ENCODE peak calls at places on chromosomes 16 and 17, in six cellular contexts. One of them, this sample, is unnamed.

GRCh38 chr17:81261582-81262336 is 22.6 kb downstream of the NDUFAF8 start:
- DNase-seq in astrocyte of the spinal cord: no peak
- DNase-seq in AG04449: no peak
- DNase-seq in ascending aorta: no peak
- DNase-seq in RWPE1: no peak
- DNase-seq in heart right ventricle: no peak
- DNase-seq in this sample: no peak

GRCh38 chr16:84718-85452 is 6.9 kb downstream of the MPG start:
- DNase-seq in astrocyte of the spinal cord: peak; percentile 92
- DNase-seq in AG04449: peak; percentile 70
- DNase-seq in ascending aorta: peak; percentile 96
- DNase-seq in RWPE1: peak; percentile 66
- DNase-seq in heart right ventricle: no peak
- DNase-seq in this sample: no peak

GRCh38 chr16:68331879-68332410 is 21.1 kb downstream of the PRMT7 start:
- DNase-seq in astrocyte of the spinal cord: peak; percentile 67
- DNase-seq in AG04449: peak; percentile 37
- DNase-seq in ascending aorta: no peak
- DNase-seq in RWPE1: no peak
- DNase-seq in heart right ventricle: no peak
- DNase-seq in this sample: no peak

GRCh38 chr17:65896889-65897288 is 295.0 kb downstream of the CEP112 start:
- DNase-seq in astrocyte of the spinal cord: no peak
- DNase-seq in AG04449: no peak
- DNase-seq in ascending aorta: no peak
- DNase-seq in RWPE1: no peak
- DNase-seq in heart right ventricle: no peak
- DNase-seq in this sample: no peak

GRCh38 chr16:11560701-11561439 is 25.8 kb downstream of the LITAF start:
- DNase-seq in astrocyte of the spinal cord: peak; percentile 9
- DNase-seq in AG04449: no peak
- DNase-seq in ascending aorta: peak; percentile 67
- DNase-seq in RWPE1: peak; percentile 30
- DNase-seq in heart right ventricle: no peak
- DNase-seq in this sample: no peak

GRCh38 chr16:21646721-21647561 is 5.5 kb downstream of the IGSF6 start:
- DNase-seq in astrocyte of the spinal cord: no peak
- DNase-seq in AG04449: no peak
- DNase-seq in ascending aorta: no peak
- DNase-seq in RWPE1: no peak
- DNase-seq in heart right ventricle: no peak
- DNase-seq in this sample: no peak

GRCh38 chr17:83131268-83132011 is 52.0 kb downstream of the METRNL start:
- DNase-seq in astrocyte of the spinal cord: no peak
- DNase-seq in AG04449: no peak
- DNase-seq in ascending aorta: peak; percentile 52
- DNase-seq in RWPE1: no peak
- DNase-seq in heart right ventricle: no peak
- DNase-seq in this sample: no peak

GRCh38 chr16:30011505-30012480 is 966 bp upstream of the DOC2A start:
- DNase-seq in astrocyte of the spinal cord: no peak
- DNase-seq in AG04449: no peak
- DNase-seq in ascending aorta: no peak
- DNase-seq in RWPE1: no peak
- DNase-seq in heart right ventricle: no peak
- DNase-seq in this sample: no peak

GRCh38 chr16:25707982-25708583 is 16.3 kb downstream of the HS3ST4 start:
- DNase-seq in astrocyte of the spinal cord: no peak
- DNase-seq in AG04449: no peak
- DNase-seq in ascending aorta: no peak
- DNase-seq in RWPE1: no peak
- DNase-seq in heart right ventricle: no peak
- DNase-seq in this sample: no peak

GRCh38 chr17:64097196-64097936 is 32.6 kb downstream of the ERN1 start:
- DNase-seq in astrocyte of the spinal cord: peak; percentile 53
- DNase-seq in AG04449: no peak
- DNase-seq in ascending aorta: no peak
- DNase-seq in RWPE1: no peak
- DNase-seq in heart right ventricle: no peak
- DNase-seq in this sample: no peak

GRCh38 chr16:15970202-15970601 is 20.8 kb downstream of the ABCC1 start:
- DNase-seq in astrocyte of the spinal cord: no peak
- DNase-seq in AG04449: no peak
- DNase-seq in ascending aorta: no peak
- DNase-seq in RWPE1: no peak
- DNase-seq in heart right ventricle: no peak
- DNase-seq in this sample: no peak

GRCh38 chr16:20243731-20244281 is 83.5 kb downstream of the GP2 start:
- DNase-seq in astrocyte of the spinal cord: no peak
- DNase-seq in AG04449: no peak
- DNase-seq in ascending aorta: no peak
- DNase-seq in RWPE1: no peak
- DNase-seq in heart right ventricle: no peak
- DNase-seq in this sample: no peak

GRCh38 chr16:55655709-55656694 is at the start of gene SLC6A2:
- DNase-seq in astrocyte of the spinal cord: no peak
- DNase-seq in AG04449: no peak
- DNase-seq in ascending aorta: peak; percentile 55
- DNase-seq in RWPE1: peak; percentile 19
- DNase-seq in heart right ventricle: peak; percentile 29
- DNase-seq in this sample: no peak

GRCh38 chr17:43338886-43339516 is 59.8 kb upstream of the ARL4D start:
- DNase-seq in astrocyte of the spinal cord: peak; percentile 44
- DNase-seq in AG04449: no peak
- DNase-seq in ascending aorta: peak; percentile 87
- DNase-seq in RWPE1: no peak
- DNase-seq in heart right ventricle: peak; percentile 70
- DNase-seq in this sample: no peak

GRCh38 chr17:35748323-35748960 is 4.6 kb downstream of the GAS2L2 start:
- DNase-seq in astrocyte of the spinal cord: no peak
- DNase-seq in AG04449: no peak
- DNase-seq in ascending aorta: no peak
- DNase-seq in RWPE1: peak; percentile 41
- DNase-seq in heart right ventricle: no peak
- DNase-seq in this sample: no peak

GRCh38 chr16:3655791-3656490 is 1.4 kb downstream of the DNASE1 start:
- DNase-seq in astrocyte of the spinal cord: no peak
- DNase-seq in AG04449: no peak
- DNase-seq in ascending aorta: no peak
- DNase-seq in RWPE1: no peak
- DNase-seq in heart right ventricle: no peak
- DNase-seq in this sample: no peak

GRCh38 chr16:70749006-70749678 is 51.8 kb downstream of the VAC14 start:
- DNase-seq in astrocyte of the spinal cord: no peak
- DNase-seq in AG04449: no peak
- DNase-seq in ascending aorta: no peak
- DNase-seq in RWPE1: no peak
- DNase-seq in heart right ventricle: no peak
- DNase-seq in this sample: no peak

GRCh38 chr16:67561501-67561823 is 864 bp upstream of the CTCF start:
- DNase-seq in astrocyte of the spinal cord: no peak
- DNase-seq in AG04449: no peak
- DNase-seq in ascending aorta: no peak
- DNase-seq in RWPE1: no peak
- DNase-seq in heart right ventricle: no peak
- DNase-seq in this sample: no peak

GRCh38 chr16:27169511-27170071 is 33.7 kb upstream of the KDM8 start:
- DNase-seq in astrocyte of the spinal cord: peak; percentile 92
- DNase-seq in AG04449: peak; percentile 72
- DNase-seq in ascending aorta: no peak
- DNase-seq in RWPE1: peak; percentile 26
- DNase-seq in heart right ventricle: no peak
- DNase-seq in this sample: no peak

GRCh38 chr17:45889579-45889978 is 4.8 kb upstream of the MAPT start:
- DNase-seq in astrocyte of the spinal cord: no peak
- DNase-seq in AG04449: no peak
- DNase-seq in ascending aorta: no peak
- DNase-seq in RWPE1: no peak
- DNase-seq in heart right ventricle: no peak
- DNase-seq in this sample: no peak
- TF ChIP-seq CTCF in astrocyte of the spinal cord: no peak
- TF ChIP-seq CTCF in AG04449: no peak
- TF ChIP-seq CTCF in ascending aorta: no peak
- TF ChIP-seq CTCF in RWPE1: no peak
- TF ChIP-seq CTCF in heart right ventricle: no peak
- TF ChIP-seq CTCF in this sample: no peak

GRCh38 chr16:50324345-50324744 is 44.4 kb downstream of the BRD7 start:
- DNase-seq in astrocyte of the spinal cord: no peak
- DNase-seq in AG04449: no peak
- DNase-seq in ascending aorta: no peak
- DNase-seq in RWPE1: no peak
- DNase-seq in heart right ventricle: no peak
- DNase-seq in this sample: no peak

GRCh38 chr16:50323335-50324011 is 45.3 kb downstream of the BRD7 start:
- DNase-seq in astrocyte of the spinal cord: peak; percentile 38
- DNase-seq in AG04449: no peak
- DNase-seq in ascending aorta: peak; percentile 72
- DNase-seq in RWPE1: peak; percentile 47
- DNase-seq in heart right ventricle: no peak
- DNase-seq in this sample: no peak

GRCh38 chr16:50329446-50330189 is 39.2 kb downstream of the BRD7 start:
- DNase-seq in astrocyte of the spinal cord: no peak
- DNase-seq in AG04449: no peak
- DNase-seq in ascending aorta: no peak
- DNase-seq in RWPE1: no peak
- DNase-seq in heart right ventricle: no peak
- DNase-seq in this sample: no peak

GRCh38 chr16:50326264-50326663 is 42.5 kb downstream of the BRD7 start:
- DNase-seq in astrocyte of the spinal cord: no peak
- DNase-seq in AG04449: no peak
- DNase-seq in ascending aorta: no peak
- DNase-seq in RWPE1: no peak
- DNase-seq in heart right ventricle: no peak
- DNase-seq in this sample: no peak

DNA sequence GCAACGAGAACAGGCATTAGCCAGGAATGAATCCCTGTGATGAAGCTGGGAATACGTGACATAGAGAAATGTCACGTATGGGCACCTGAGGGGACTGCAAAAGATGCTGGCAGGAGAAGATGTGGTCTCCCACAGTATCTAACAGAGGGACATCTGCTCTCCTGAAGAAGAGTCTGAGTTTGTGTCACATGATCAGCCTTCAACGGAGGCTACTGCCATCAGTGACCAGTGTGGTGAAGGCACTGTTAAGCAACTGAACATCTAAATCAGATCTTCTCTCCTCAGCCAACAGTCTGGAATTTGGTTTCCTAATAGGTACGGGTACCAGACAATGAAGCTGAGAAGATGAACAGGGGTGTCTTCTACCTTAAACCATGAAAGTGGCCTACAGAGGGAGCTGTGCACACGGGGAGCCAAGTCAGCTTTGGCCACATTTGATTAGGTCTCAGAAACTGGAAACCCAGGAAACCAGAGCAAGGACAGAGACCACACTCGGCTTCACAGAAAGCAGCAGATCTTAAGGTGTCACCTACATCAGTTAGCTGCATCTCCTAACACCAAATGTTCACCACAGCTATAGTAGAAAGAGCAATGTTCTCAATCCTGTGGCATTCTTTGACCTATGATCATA is 41.8 kb downstream of the BRD7 start:
- DNase-seq in astrocyte of the spinal cord: peak; percentile 42
- DNase-seq in AG04449: no peak
- DNase-seq in ascending aorta: peak; percentile 66
- DNase-seq in RWPE1: no peak
- DNase-seq in heart right ventricle: no peak
- DNase-seq in this sample: no peak
- TF ChIP-seq CTCF in astrocyte of the spinal cord: peak; percentile 66
- TF ChIP-seq CTCF in AG04449: peak; percentile 48
- TF ChIP-seq CTCF in ascending aorta: peak; percentile 46
- TF ChIP-seq CTCF in RWPE1: no peak
- TF ChIP-seq CTCF in heart right ventricle: no peak
- TF ChIP-seq CTCF in this sample: no peak

DNA sequence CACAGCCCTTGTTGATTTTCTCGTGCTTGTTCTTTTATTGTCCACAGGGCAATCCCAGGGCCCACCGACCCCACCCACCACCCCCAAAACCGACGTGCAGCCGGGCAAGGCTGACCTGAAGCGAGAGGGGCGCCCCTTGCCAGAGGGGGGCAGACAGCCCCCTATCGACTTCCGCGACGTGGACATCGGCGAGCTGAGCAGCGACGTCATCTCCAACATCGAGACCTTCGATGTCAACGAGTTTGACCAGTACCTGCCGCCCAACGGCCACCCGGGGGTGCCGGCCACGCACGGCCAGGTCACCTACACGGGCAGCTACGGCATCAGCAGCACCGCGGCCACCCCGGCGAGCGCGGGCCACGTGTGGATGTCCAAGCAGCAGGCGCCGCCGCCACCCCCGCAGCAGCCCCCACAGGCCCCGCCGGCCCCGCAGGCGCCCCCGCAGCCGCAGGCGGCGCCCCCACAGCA is 2.7 kb downstream of the SOX9 start:
- DNase-seq in astrocyte of the spinal cord: peak; percentile 7
- DNase-seq in AG04449: no peak
- DNase-seq in ascending aorta: no peak
- DNase-seq in RWPE1: no peak
- DNase-seq in heart right ventricle: peak; percentile 32
- DNase-seq in this sample: no peak
- TF ChIP-seq CTCF in astrocyte of the spinal cord: no peak
- TF ChIP-seq CTCF in AG04449: no peak
- TF ChIP-seq CTCF in ascending aorta: no peak
- TF ChIP-seq CTCF in RWPE1: no peak
- TF ChIP-seq CTCF in heart right ventricle: no peak
- TF ChIP-seq CTCF in this sample: no peak

GRCh38 chr17:17264430-17264829 is 16.6 kb downstream of the COPS3 start:
- DNase-seq in astrocyte of the spinal cord: no peak
- DNase-seq in AG04449: no peak
- DNase-seq in ascending aorta: no peak
- DNase-seq in RWPE1: no peak
- DNase-seq in heart right ventricle: no peak
- DNase-seq in this sample: no peak

GRCh38 chr17:17275991-17276390 is 5.1 kb downstream of the COPS3 start:
- DNase-seq in astrocyte of the spinal cord: no peak
- DNase-seq in AG04449: no peak
- DNase-seq in ascending aorta: no peak
- DNase-seq in RWPE1: no peak
- DNase-seq in heart right ventricle: no peak
- DNase-seq in this sample: no peak

DNA sequence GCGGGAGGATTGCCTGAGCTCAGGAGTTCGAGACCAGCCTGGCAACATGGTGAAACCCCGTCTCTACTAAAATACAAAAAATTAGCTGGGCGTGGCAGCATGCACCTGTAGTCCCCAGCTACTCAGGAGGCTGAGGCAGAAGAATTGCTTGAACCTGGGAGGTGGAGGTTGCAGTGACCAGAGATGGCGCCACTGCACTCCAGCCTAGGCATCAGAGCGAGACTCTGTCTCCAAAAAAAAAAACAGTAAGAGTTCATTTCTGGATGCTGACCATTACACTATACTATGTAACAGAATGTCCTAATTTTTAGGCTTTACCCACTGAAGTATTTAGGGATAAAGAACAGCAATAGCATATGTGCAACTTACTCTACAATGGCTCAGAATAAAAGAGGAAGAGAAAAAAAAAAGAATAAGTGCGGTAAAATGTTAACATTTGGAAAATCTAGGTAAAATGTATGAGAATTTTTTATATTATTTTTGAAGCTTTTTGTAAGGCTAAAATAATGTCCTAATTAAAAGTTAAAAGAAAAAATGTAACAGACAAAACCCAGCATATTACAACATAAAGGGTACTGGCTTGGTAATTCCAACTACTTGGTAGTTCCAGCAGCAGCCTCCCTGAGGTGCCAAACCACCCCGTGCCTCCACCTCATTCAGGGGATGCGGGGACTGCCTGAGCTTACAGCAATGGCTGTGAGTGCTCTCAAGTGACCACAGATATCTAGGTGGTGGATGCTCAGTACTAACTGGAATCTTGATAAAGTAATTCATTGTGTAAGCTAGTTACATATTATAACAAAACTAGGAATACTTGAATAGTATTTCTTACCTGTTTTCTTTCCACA is 10.9 kb downstream of the COPS3 start:
- DNase-seq in astrocyte of the spinal cord: no peak
- DNase-seq in AG04449: no peak
- DNase-seq in ascending aorta: no peak
- DNase-seq in RWPE1: no peak
- DNase-seq in heart right ventricle: no peak
- DNase-seq in this sample: no peak
- TF ChIP-seq CTCF in astrocyte of the spinal cord: peak; percentile 42
- TF ChIP-seq CTCF in AG04449: peak; percentile 5
- TF ChIP-seq CTCF in ascending aorta: no peak
- TF ChIP-seq CTCF in RWPE1: peak; percentile 29
- TF ChIP-seq CTCF in heart right ventricle: no peak
- TF ChIP-seq CTCF in this sample: peak; percentile 24

This sample was measured in mesothelial cell of epicardium.